ENCODE peak calls at places on chromosomes 5 and 9, in five cellular contexts. O is cardiac muscle cell, R is prostate gland, I is spleen, S is heart right ventricle. H is an unnamed sample. For H3K27me3, the result is how much of the 10 kb centered on the place peaks cover.

GRCh38 chr9:92767078-92768054 is 2.7 kb upstream of the BICD2 start:
- DNase-seq in O (no peak), R (no peak), I (peak), S (no peak), H (no peak)

GRCh38 chr5:147226512-147226911 is 8.3 kb upstream of the STK32A start:
- DNase-seq in O (no peak), R (no peak), I (no peak), S (no peak), H (no peak)

GRCh38 chr5:148988328-148988727 is 74.5 kb downstream of the SH3TC2 start:
- DNase-seq in O (no peak), R (no peak), I (no peak), S (no peak), H (no peak)

GRCh38 chr5:177591690-177592009 is 353 bp upstream of the TMED9 start:
- DNase-seq in O (no peak), R (no peak), I (no peak), S (no peak), H (no peak)

GRCh38 chr9:134981001-134981400 is 63.3 kb upstream of the FCN1 start:
- DNase-seq in O (no peak), R (no peak), I (no peak), S (no peak), H (no peak)

GRCh38 chr9:120104771-120105170 is 475.2 kb downstream of the CDK5RAP2 start:
- DNase-seq in O (no peak), R (no peak), I (no peak), S (no peak), H (no peak)

GRCh38 chr5:139091439-139092156 is 106.6 kb downstream of the SIL1 start:
- DNase-seq in O (peak), R (no peak), I (no peak), S (peak), H (no peak)

GRCh38 chr5:1864896-1865440 is 17.8 kb downstream of the IRX4 start:
- DNase-seq in O (no peak), R (no peak), I (no peak), S (no peak), H (no peak)

GRCh38 chr5:59722875-59723274 is 170.7 kb downstream of the PDE4D start:
- DNase-seq in O (no peak), R (no peak), I (no peak), S (no peak), H (no peak)

GRCh38 chr9:6415266-6415665 is 2.3 kb downstream of the UHRF2 start:
- DNase-seq in O (no peak), R (no peak), I (no peak), S (no peak), H (no peak)

GRCh38 chr5:68409259-68409658 is 193.7 kb downstream of the PIK3R1 start:
- DNase-seq in O (no peak), R (no peak), I (no peak), S (no peak), H (no peak)

GRCh38 chr9:127223810-127224177 is 40.8 kb upstream of the GARNL3 start:
- DNase-seq in O (no peak), R (no peak), I (peak), S (no peak), H (no peak)

GRCh38 chr9:127225747-127226646 is 38.6 kb upstream of the GARNL3 start:
- DNase-seq in O (no peak), R (no peak), I (peak), S (no peak), H (peak)

GRCh38 chr9:127224883-127225739 is 39.5 kb upstream of the GARNL3 start:
- DNase-seq in O (peak), R (peak), I (peak), S (peak), H (peak)

GRCh38 chr9:127223266-127223665 is 41.3 kb upstream of the GARNL3 start:
- DNase-seq in O (no peak), R (no peak), I (no peak), S (no peak), H (no peak)

GRCh38 chr9:127224178-127224882 is 40.2 kb upstream of the GARNL3 start:
- DNase-seq in O (peak), R (peak), I (peak), S (peak), H (peak)
- TF ChIP-seq CTCF in O (peak), R (peak), I (no peak), S (peak), H (no peak)

GRCh38 chr5:132648355-132648754 is 9.6 kb upstream of the IL13 start:
- DNase-seq in O (no peak), R (no peak), I (no peak), S (no peak), H (no peak)
- H3K4me3 ChIP-seq in O (no peak), R (no peak), I (no peak), S (no peak), H (no peak)

GRCh38 chr5:73302797-73303138 is 129.8 kb downstream of the TMEM174 start:
- DNase-seq in O (no peak), R (no peak), I (no peak), S (no peak), H (no peak)
- H3K27me3 ChIP-seq in O (half or more), R (half or more), I (half or more), S (half or more), H (under half)

DNA sequence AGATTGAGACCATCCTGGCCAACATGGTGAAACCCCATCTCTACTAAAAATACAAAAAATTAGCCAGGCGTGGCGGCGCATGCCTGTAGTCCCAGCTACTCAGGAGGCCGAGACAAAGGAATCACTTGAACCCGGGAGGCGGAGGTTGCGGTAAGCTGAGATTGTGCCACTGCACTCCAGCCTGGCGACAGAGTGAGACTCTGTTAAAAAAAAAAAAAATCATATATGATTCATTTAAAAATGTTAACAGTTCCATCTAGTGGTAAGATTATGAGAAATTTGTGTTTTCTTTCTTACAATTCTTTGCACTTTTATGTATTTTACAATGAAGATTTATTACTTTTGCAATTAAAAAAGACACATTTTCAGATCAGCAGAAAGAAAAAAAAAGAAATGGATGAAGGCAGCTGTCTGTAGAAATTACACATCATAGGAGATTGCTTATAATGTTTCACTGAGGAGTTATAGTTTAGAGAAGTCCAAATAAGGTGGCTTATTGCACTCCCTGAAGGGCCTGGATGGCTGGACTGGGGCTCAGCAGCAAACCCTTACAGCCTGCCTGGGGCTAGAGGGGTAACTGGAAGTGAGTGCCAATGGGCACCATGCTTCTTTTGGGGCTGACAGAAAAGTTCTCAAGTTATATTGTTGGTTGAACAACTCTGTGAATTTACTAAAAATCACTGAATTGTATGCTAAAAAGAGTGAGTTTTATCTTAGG is 20.2 kb downstream of the C9orf153 start:
- DNase-seq in O (peak), R (no peak), I (no peak), S (no peak), H (no peak)
- TF ChIP-seq CTCF in O (peak), R (no peak), I (no peak), S (no peak), H (no peak)

DNA sequence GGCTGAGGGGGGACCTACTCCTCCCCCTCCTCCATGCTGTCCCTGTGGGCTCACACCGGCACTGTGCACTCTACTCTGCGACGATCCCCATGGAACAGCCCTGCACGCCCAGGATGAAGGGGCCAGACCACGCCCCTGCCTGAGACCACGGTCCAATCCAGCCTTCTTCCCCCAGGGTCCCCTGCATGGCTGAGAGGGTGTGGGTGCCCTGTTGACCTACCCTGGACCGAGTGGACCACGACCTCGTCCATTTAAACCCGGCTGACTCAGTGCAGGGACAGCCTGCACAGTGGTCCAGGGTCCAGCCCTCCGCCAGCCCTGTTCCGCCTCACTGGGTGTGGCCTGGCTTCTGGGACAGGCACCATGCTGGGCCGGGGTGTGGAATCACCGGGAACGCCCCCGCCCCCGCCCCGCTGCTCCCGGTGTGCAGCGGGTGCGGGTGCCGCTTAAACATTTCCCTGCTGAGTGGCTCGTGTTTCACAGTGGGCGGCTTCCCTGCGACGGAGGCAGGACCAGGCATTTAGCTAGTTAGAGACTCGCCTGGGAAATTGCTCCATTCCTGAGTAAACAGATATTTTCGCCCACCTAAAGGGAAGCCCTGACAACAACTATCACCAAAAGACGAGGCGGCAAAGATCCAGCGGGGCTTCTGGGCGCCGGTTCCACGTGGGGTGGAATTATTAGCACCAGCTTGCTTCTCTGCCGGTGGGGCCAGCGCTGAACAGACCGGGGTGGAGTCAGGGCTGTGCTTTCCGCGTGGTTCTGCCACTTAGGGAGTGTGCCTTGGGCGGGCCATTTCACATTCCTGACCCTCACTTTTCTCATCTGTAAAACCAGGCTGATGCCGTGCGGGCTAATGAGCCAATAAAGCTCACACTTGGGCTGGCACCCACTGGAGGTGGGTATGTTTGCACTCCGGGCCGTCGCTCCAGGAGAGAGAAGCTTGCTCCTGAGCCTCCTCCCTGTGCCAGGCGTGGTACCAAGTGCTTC is 22.6 kb downstream of the DBH start:
- DNase-seq in O (peak), R (peak), I (no peak), S (peak), H (no peak)
- H3K4me3 ChIP-seq in O (no peak), R (peak), I (no peak), S (no peak), H (no peak)

GRCh38 chr9:93895535-93895934 is 59.6 kb downstream of the BARX1 start:
- DNase-seq in O (no peak), R (no peak), I (peak), S (no peak), H (no peak)
- H3K27me3 ChIP-seq in O (under half), R (under half), I (under half), S (under half), H (under half)